ENCODE peak calls at places on chromosomes 16 and 17, in five cellular contexts. K is kidney, U is PC-3, V is GM23248, H is astrocyte. Z is an unnamed sample.

GRCh38 chr17:17523714-17524075 is 27.5 kb upstream of the RASD1 start:
- DNase-seq in U (no peak), H (no peak), V (no peak), K (no peak), Z (no peak)

GRCh38 chr16:72073831-72074230 is 10.8 kb downstream of the HPR start:
- DNase-seq in U (no peak), H (no peak), K (no peak), V (no peak), Z (no peak)

GRCh38 chr16:55385363-55385762 is 61.4 kb downstream of the IRX6 start:
- DNase-seq in U (no peak), K (no peak), V (no peak), H (no peak), Z (no peak)

GRCh38 chr17:81500026-81500425 is 12.6 kb downstream of the ACTG1 start:
- DNase-seq in V (no peak), H (no peak), K (no peak), U (no peak), Z (no peak)

GRCh38 chr16:53216798-53217197 is 162.0 kb downstream of the CHD9 start:
- DNase-seq in K (no peak), H (no peak), V (no peak), U (no peak), Z (no peak)

GRCh38 chr16:11101695-11102522 is 154.1 kb downstream of the SOCS1 start:
- DNase-seq in K (no peak), V (no peak), H (peak; percentile 82), U (no peak), Z (no peak)

GRCh38 chr17:75130632-75131277 is 787 bp downstream of the NT5C start:
- DNase-seq in U (peak; percentile 73), K (peak; percentile 82), H (peak; percentile 39), V (peak; percentile 76), Z (peak; percentile 72)

GRCh38 chr17:79495665-79496064 is 115.2 kb downstream of the RBFOX3 start:
- DNase-seq in V (no peak), H (no peak), U (no peak), K (no peak), Z (no peak)

GRCh38 chr16:52561910-52562741 is 15.2 kb upstream of the TOX3 start:
- DNase-seq in K (no peak), U (no peak), H (no peak), V (no peak), Z (no peak)

GRCh38 chr16:26993988-26994387 is 72.7 kb upstream of the C16orf82 start:
- DNase-seq in H (no peak), K (no peak), V (peak; percentile 77), U (no peak), Z (peak; percentile 8)

GRCh38 chr17:82866521-82867214 is 26.8 kb upstream of the ZNF750 start:
- DNase-seq in V (peak; percentile 91), U (no peak), K (no peak), H (peak; percentile 86), Z (peak; percentile 56)

GRCh38 chr17:43880420-43880991 is 26.8 kb downstream of the MPP2 start:
- DNase-seq in V (peak; percentile 30), U (peak; percentile 72), K (peak; percentile 76), H (no peak), Z (peak; percentile 34)

GRCh38 chr17:80986816-80987480 is 4.7 kb upstream of the CHMP6 start:
- DNase-seq in V (no peak), H (no peak), K (no peak), U (no peak), Z (no peak)

GRCh38 chr16:54939537-54940278 is 9.0 kb downstream of the IRX5 start:
- DNase-seq in K (peak; percentile 68), V (peak; percentile 55), U (no peak), H (no peak), Z (no peak)

GRCh38 chr16:2429771-2430663 is 770 bp downstream of the CCNF start:
- DNase-seq in V (peak; percentile 56), U (peak; percentile 45), K (no peak), H (no peak), Z (peak; percentile 67)

GRCh38 chr17:82787081-82787848 is 35.4 kb downstream of the TBCD start:
- DNase-seq in V (peak; percentile 98), U (no peak), H (peak; percentile 79), K (no peak), Z (peak; percentile 85)

GRCh38 chr17:73234746-73235145 is 26.9 kb downstream of the CPSF4L start:
- DNase-seq in V (no peak), U (no peak), K (no peak), H (no peak), Z (no peak)

GRCh38 chr17:75723201-75723930 is 2.1 kb downstream of the ITGB4 start:
- DNase-seq in H (no peak), U (peak; percentile 87), K (peak; percentile 71), V (peak; percentile 23), Z (no peak)

GRCh38 chr17:63826468-63827001 is 696 bp upstream of the PSMC5 start:
- DNase-seq in H (no peak), V (peak; percentile 76), K (peak; percentile 71), U (peak; percentile 33), Z (peak; percentile 40)

GRCh38 chr16:19771796-19772195 is 53.7 kb downstream of the IQCK start:
- DNase-seq in V (no peak), U (no peak), H (no peak), K (no peak), Z (no peak)

GRCh38 chr17:77129568-77130301 is 11.0 kb upstream of the SEC14L1 start:
- DNase-seq in H (no peak), U (no peak), K (peak; percentile 37), V (peak; percentile 51), Z (peak; percentile 44)

GRCh38 chr17:511001-511690 is 158.5 kb upstream of the RPH3AL start:
- DNase-seq in U (no peak), K (no peak), H (peak; percentile 76), V (peak; percentile 94), Z (peak; percentile 74)

GRCh38 chr17:47720754-47721533 is 12.1 kb upstream of the TBX21 start:
- DNase-seq in U (peak; percentile 88), H (peak; percentile 16), V (peak; percentile 78), K (no peak), Z (peak; percentile 58)

DNA sequence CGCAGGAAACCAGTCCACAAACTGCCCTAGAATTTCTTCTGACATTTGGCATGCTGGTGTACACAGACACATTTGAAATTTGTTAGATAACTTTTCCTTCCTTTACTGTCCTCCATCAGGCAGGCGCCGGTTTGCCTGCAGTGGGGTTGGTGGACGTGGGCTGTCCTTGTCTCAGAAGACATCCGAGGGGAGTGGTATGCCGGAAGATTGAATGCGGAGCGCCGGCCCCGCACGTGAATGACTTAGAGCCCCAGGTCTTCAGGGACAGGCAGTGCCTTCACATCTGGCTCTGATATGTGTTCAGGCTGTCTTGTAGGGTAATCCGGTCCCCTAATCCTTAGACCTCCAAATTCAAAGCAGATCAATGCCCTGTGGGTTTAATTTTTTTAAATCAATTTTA is 13.4 kb downstream of the RAB40C start:
- DNase-seq in U (no peak), H (no peak), V (no peak), K (no peak), Z (no peak)
- H3K4me3 ChIP-seq in U (no peak overlapping the region), H (no peak overlapping the region), V (no peak overlapping the region), K (no peak overlapping the region), Z (no peak overlapping the region)

GRCh38 chr17:66431910-66432309 is 129.5 kb downstream of the PRKCA start:
- DNase-seq in H (peak; percentile 89), V (peak; percentile 92), K (no peak), U (peak; percentile 93), Z (peak; percentile 91)
- H3K9ac ChIP-seq in H (peak overlapping the region; percentile 66), V (peak overlapping the region; percentile 50), K (no peak overlapping the region), U (peak overlapping the region; percentile 1), Z (peak overlapping the region; percentile 53)

GRCh38 chr17:49360796-49361128 is 1.3 kb downstream of the ZNF652 start:
- DNase-seq in U (no peak), V (no peak), K (no peak), H (no peak), Z (peak; percentile 57)
- H3K4me1 ChIP-seq in U (peaks cover 34% of the 10 kb centered on the region), V (peaks cover 25% of the 10 kb centered on the region), K (peaks cover 19% of the 10 kb centered on the region), H (peaks cover 10% of the 10 kb centered on the region), Z (peaks cover 30% of the 10 kb centered on the region)

DNA sequence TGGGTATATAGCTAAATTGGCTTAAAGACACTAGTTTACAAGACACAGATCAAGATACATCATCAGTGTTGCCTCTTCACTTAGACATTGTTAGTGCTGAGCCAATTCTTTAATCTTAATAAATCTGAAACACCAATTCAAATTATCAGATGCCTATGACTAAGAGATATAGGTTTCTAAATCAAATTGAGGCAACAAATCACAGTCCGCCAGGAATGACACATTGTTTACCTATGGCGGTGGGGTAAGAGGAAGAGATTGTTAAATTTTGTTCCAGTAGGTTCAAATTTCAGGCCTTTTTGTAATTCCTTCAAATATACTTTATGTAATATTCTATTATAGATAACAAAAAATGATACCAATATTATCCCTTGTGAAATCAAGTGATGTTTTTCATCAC is 145.9 kb downstream of the CDH8 start:
- DNase-seq in V (no peak), K (no peak), U (peak; percentile 82), H (no peak), Z (no peak)
- H3K4me3 ChIP-seq in V (no peak overlapping the region), K (no peak overlapping the region), U (no peak overlapping the region), H (no peak overlapping the region), Z (no peak overlapping the region)

GRCh38 chr17:4559851-4560820 is at the start of gene GGT6:
- DNase-seq in V (no peak), K (peak; percentile 91), H (no peak), U (no peak), Z (no peak)

GRCh38 chr17:4558311-4558972 is 1.9 kb downstream of the GGT6 start:
- DNase-seq in K (peak; percentile 71), U (no peak), V (no peak), H (no peak), Z (no peak)

GRCh38 chr17:4557626-4558310 is 2.6 kb upstream of the MYBBP1A start:
- DNase-seq in K (peak; percentile 61), H (no peak), U (no peak), V (no peak), Z (no peak)

GRCh38 chr17:4560837-4561241 is 462 bp upstream of the GGT6 start:
- DNase-seq in U (no peak), H (no peak), V (no peak), K (no peak), Z (no peak)

DNA sequence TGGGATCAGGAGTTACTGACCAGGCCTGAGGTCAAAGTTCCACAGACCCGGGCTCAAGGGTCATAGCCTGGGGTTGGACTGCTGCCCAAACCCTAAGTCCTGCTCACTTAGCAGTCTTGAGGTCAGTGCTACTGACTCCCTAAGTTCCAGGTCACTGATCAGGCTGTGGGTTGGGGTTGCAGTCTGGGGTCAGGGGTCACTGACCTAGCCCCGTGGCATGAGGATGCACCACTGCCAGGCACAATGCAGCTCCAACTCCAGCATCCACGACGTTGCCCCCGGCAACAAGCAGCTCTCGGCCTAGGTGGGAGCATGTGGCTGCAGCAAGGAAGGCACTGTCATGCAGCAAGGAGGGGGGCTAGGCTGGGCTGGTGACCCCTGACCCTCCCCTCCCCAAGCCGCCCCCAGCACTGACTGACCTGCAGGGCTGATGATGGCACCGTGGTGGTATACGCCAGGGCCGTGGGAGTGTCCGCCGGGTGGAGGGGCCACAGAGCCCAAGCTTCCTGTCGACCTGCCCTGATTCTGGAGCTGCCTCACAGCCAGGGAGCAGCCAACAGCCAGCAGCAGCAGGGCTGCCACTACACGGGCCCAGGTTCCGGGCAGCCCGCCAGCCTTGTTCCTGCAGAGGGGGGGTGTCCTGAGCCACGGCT is 1.1 kb downstream of the GGT6 start:
- DNase-seq in H (no peak), V (no peak), K (peak; percentile 69), U (no peak), Z (no peak)
- H3K9ac ChIP-seq in H (no peak overlapping the region), V (no peak overlapping the region), K (no peak overlapping the region), U (no peak overlapping the region), Z (no peak overlapping the region)

GRCh38 chr17:3919123-3919624 is 2.9 kb upstream of the P2RX1 start:
- DNase-seq in V (no peak), H (no peak), U (no peak), K (peak; percentile 84), Z (no peak)
- H3K4me1 ChIP-seq in V (no peaks in the 10 kb centered on the region), H (peaks cover 2% of the 10 kb centered on the region), U (no peaks in the 10 kb centered on the region), K (peaks cover 5% of the 10 kb centered on the region), Z (no peaks in the 10 kb centered on the region)

GRCh38 chr17:21573961-21574610 is 118.2 kb upstream of the KCNJ18 start:
- DNase-seq in V (peak; percentile 93), H (no peak), U (no peak), K (peak; percentile 91), Z (no peak)
- H3K4me3 ChIP-seq in V (peak overlapping the region; percentile 93), H (peak overlapping the region; percentile 51), U (no peak overlapping the region), K (peak overlapping the region; percentile 71), Z (peak overlapping the region; percentile 87)